ENCODE peak calls at places on chromosomes 5 and 9, in six cellular contexts. H, Q, U, G, T and A are unnamed samples.

GRCh38 chr5:5524327-5524726 is 101.8 kb downstream of the ICE1 start:
- ATAC-seq in H (no peak), Q (no peak), U (no peak), G (no peak), T (no peak), A (no peak)

GRCh38 chr5:112915831-112916230 is 6.2 kb downstream of the REEP5 start:
- ATAC-seq in H (no peak), Q (peak), U (peak), G (no peak), T (no peak), A (no peak)

GRCh38 chr9:19759066-19759465 is 29.8 kb downstream of the SLC24A2 start:
- ATAC-seq in H (no peak), Q (no peak), U (no peak), G (no peak), T (no peak), A (no peak)

GRCh38 chr5:172902497-172903472 is 56.4 kb upstream of the RPL26L1 start:
- ATAC-seq in H (no peak), Q (peak), U (no peak), G (peak), T (peak), A (no peak)

GRCh38 chr9:83669067-83669466 is 38.7 kb downstream of the UBQLN1 start:
- ATAC-seq in H (no peak), Q (no peak), U (no peak), G (no peak), T (no peak), A (no peak)

GRCh38 chr5:164504141-164504772 is 998.8 kb downstream of the MAT2B start:
- ATAC-seq in H (peak), Q (no peak), U (no peak), G (peak), T (peak), A (no peak)

GRCh38 chr9:114860187-114860586 is 54.3 kb upstream of the TNFSF15 start:
- ATAC-seq in H (no peak), Q (no peak), U (no peak), G (no peak), T (no peak), A (peak)

GRCh38 chr9:87766697-87767096 is 40.8 kb downstream of the CTSL start:
- ATAC-seq in H (no peak), Q (no peak), U (no peak), G (no peak), T (no peak), A (no peak)

GRCh38 chr5:140548300-140548688 is 832 bp downstream of the EIF4EBP3 start:
- ATAC-seq in H (peak), Q (peak), U (no peak), G (peak), T (peak), A (no peak)

GRCh38 chr5:55421074-55421529 is 113.3 kb downstream of the MTREX start:
- ATAC-seq in H (peak), Q (peak), U (peak), G (no peak), T (no peak), A (peak)

GRCh38 chr5:116575635-116576042 is 1.0 kb upstream of the SEMA6A start:
- ATAC-seq in H (no peak), Q (no peak), U (no peak), G (peak), T (no peak), A (no peak)

GRCh38 chr9:105331160-105331559 is 86.7 kb downstream of the SLC44A1 start:
- ATAC-seq in H (no peak), Q (no peak), U (no peak), G (no peak), T (no peak), A (no peak)

GRCh38 chr9:78029601-78030552 is 1.7 kb downstream of the GNAQ start:
- ATAC-seq in H (no peak), Q (peak), U (no peak), G (peak), T (peak), A (no peak)

GRCh38 chr9:28166179-28166578 is 592.9 kb upstream of the C9orf72 start:
- ATAC-seq in H (no peak), Q (no peak), U (no peak), G (no peak), T (no peak), A (no peak)

GRCh38 chr5:129459485-129460120 is 495 bp upstream of the ADAMTS19 start:
- ATAC-seq in H (no peak), Q (no peak), U (no peak), G (peak), T (peak), A (no peak)

GRCh38 chr9:124238546-124239140 is 19.1 kb upstream of the NEK6 start:
- ATAC-seq in H (peak), Q (peak), U (peak), G (no peak), T (no peak), A (peak)

GRCh38 chr5:174581483-174581882 is 142.9 kb upstream of the MSX2 start:
- ATAC-seq in H (no peak), Q (no peak), U (no peak), G (peak), T (peak), A (no peak)

GRCh38 chr5:111124793-111125192 is 32.6 kb downstream of the WDR36 start:
- ATAC-seq in H (no peak), Q (no peak), U (no peak), G (no peak), T (no peak), A (no peak)

GRCh38 chr5:43772601-43773031 is 169.6 kb downstream of the NNT start:
- ATAC-seq in H (no peak), Q (peak), U (no peak), G (no peak), T (no peak), A (no peak)

GRCh38 chr5:53777864-53778618 is 217.6 kb downstream of the NDUFS4 start:
- ATAC-seq in H (no peak), Q (peak), U (peak), G (no peak), T (no peak), A (no peak)

GRCh38 chr5:81750308-81751008 is 439 bp downstream of the SSBP2 start:
- ATAC-seq in H (peak), Q (no peak), U (peak), G (no peak), T (peak), A (peak)

GRCh38 chr9:69093471-69094103 is 58.0 kb downstream of the FXN start:
- ATAC-seq in H (no peak), Q (no peak), U (no peak), G (peak), T (no peak), A (no peak)

GRCh38 chr9:37583522-37584121 is 7.4 kb upstream of the FBXO10 start:
- ATAC-seq in H (no peak), Q (no peak), U (no peak), G (no peak), T (no peak), A (no peak)

GRCh38 chr9:29176786-29177185 is 1603.5 kb upstream of the C9orf72 start:
- ATAC-seq in H (no peak), Q (no peak), U (no peak), G (no peak), T (no peak), A (no peak)

GRCh38 chr9:14389622-14390021 is 75.7 kb upstream of the NFIB start:
- ATAC-seq in H (no peak), Q (no peak), U (no peak), G (no peak), T (no peak), A (no peak)

GRCh38 chr5:165227515-165227914 is 1722.1 kb downstream of the MAT2B start:
- ATAC-seq in H (no peak), Q (no peak), U (no peak), G (no peak), T (no peak), A (no peak)

GRCh38 chr9:96169488-96169887 is 132.5 kb downstream of the HSD17B3 start:
- ATAC-seq in H (no peak), Q (no peak), U (no peak), G (peak), T (no peak), A (no peak)

GRCh38 chr5:132662004-132662401 is 4.0 kb downstream of the IL13 start:
- ATAC-seq in H (peak), Q (no peak), U (no peak), G (no peak), T (no peak), A (peak)

GRCh38 chr5:81838307-81838906 is 87.5 kb upstream of the SSBP2 start:
- ATAC-seq in H (peak), Q (peak), U (no peak), G (peak), T (peak), A (peak)

GRCh38 chr9:124270504-124271335 is 13.0 kb downstream of the NEK6 start:
- ATAC-seq in H (no peak), Q (no peak), U (peak), G (peak), T (no peak), A (no peak)

GRCh38 chr5:102796481-102796880 is 41.4 kb downstream of the PAM start:
- ATAC-seq in H (no peak), Q (no peak), U (no peak), G (no peak), T (no peak), A (no peak)

GRCh38 chr9:131809941-131810344 is 70.1 kb upstream of the RAPGEF1 start:
- ATAC-seq in H (no peak), Q (no peak), U (no peak), G (no peak), T (no peak), A (no peak)